ENCODE peak calls at places on chromosomes 13 and 19, in four cellular contexts. C, W, S and J are unnamed samples.

GRCh38 chr19:495440-496332 is 600 bp upstream of the MADCAM1 start:
- DNase-seq in C (peak; percentile 64), W (peak; percentile 33), S (no peak), J (peak; percentile 58)

GRCh38 chr13:95087746-95088305 is 213.4 kb downstream of the ABCC4 start:
- DNase-seq in C (no peak), W (peak; percentile 83), S (no peak), J (no peak)

GRCh38 chr13:91347996-91348905 is 764 bp downstream of the MIR17HG start:
- DNase-seq in C (peak; percentile 99), W (peak; percentile 23), S (peak; percentile 57), J (peak; percentile 55)

GRCh38 chr13:91400094-91400462 is 1.7 kb downstream of the GPC5 start:
- DNase-seq in C (no peak), W (no peak), S (no peak), J (no peak)

GRCh38 chr13:29523199-29523931 is 72.1 kb downstream of the SLC7A1 start:
- DNase-seq in C (no peak), W (peak; percentile 48), S (no peak), J (no peak)

GRCh38 chr19:45762870-45763631 is 6.0 kb downstream of the SIX5 start:
- DNase-seq in C (no peak), W (no peak), S (no peak), J (no peak)

GRCh38 chr13:112341446-112341845 is 34.7 kb upstream of the SPACA7 start:
- DNase-seq in C (no peak), W (no peak), S (no peak), J (no peak)

GRCh38 chr13:35744566-35745203 is 268.2 kb upstream of the MAB21L1 start:
- DNase-seq in C (no peak), W (no peak), S (no peak), J (peak; percentile 11)

GRCh38 chr19:7942981-7943443 is 454 bp downstream of the TIMM44 start:
- DNase-seq in C (no peak), W (no peak), S (no peak), J (no peak)

GRCh38 chr13:32650705-32651311 is 64.6 kb downstream of the PDS5B start:
- DNase-seq in C (peak; percentile 21), W (peak; percentile 77), S (peak; percentile 52), J (peak; percentile 67)

GRCh38 chr19:8611890-8612806 is 1.6 kb upstream of the ADAMTS10 start:
- DNase-seq in C (no peak), W (peak; percentile 31), S (peak; percentile 85), J (no peak)

GRCh38 chr19:33348301-33349010 is 25.1 kb upstream of the CEBPG start:
- DNase-seq in C (no peak), W (no peak), S (no peak), J (no peak)

GRCh38 chr13:28707629-28708427 is 10.9 kb downstream of the SLC46A3 start:
- DNase-seq in C (no peak), W (no peak), S (no peak), J (no peak)

GRCh38 chr19:48363500-48363809 is 285 bp downstream of the TMEM143 start:
- DNase-seq in C (no peak), W (no peak), S (peak; percentile 74), J (no peak)

GRCh38 chr19:28012361-28012760 is 1200.6 kb downstream of the UQCRFS1 start:
- DNase-seq in C (peak; percentile 18), W (no peak), S (no peak), J (no peak)

GRCh38 chr13:35157143-35157755 is 215.2 kb downstream of the NBEA start:
- DNase-seq in C (peak; percentile 4), W (peak; percentile 75), S (peak; percentile 26), J (peak; percentile 51)

GRCh38 chr13:107258599-107259187 is 690.8 kb upstream of the ARGLU1 start:
- DNase-seq in C (no peak), W (peak; percentile 46), S (no peak), J (no peak)

GRCh38 chr13:33375421-33375820 is 89.9 kb upstream of the STARD13 start:
- DNase-seq in C (no peak), W (no peak), S (no peak), J (no peak)

GRCh38 chr13:45584816-45585215 is 30.7 kb downstream of the ERICH6B start:
- DNase-seq in C (peak; percentile 10), W (no peak), S (no peak), J (peak; percentile 17)

GRCh38 chr13:71255633-71256032 is 611.4 kb downstream of the DACH1 start:
- DNase-seq in C (no peak), W (no peak), S (no peak), J (no peak)

GRCh38 chr19:805161-805561 is 7.9 kb downstream of the PTBP1 start:
- DNase-seq in C (peak; percentile 32), W (no peak), S (no peak), J (no peak)

GRCh38 chr19:38142176-38143035 is 81.6 kb downstream of the DPF1 start:
- DNase-seq in C (peak; percentile 75), W (peak; percentile 37), S (peak; percentile 52), J (peak; percentile 85)

GRCh38 chr13:27619093-27619705 is 1.1 kb downstream of the LNX2 start:
- DNase-seq in C (no peak), W (peak; percentile 51), S (no peak), J (no peak)

GRCh38 chr19:53908106-53908932 is 759 bp upstream of the CACNG7 start:
- DNase-seq in C (peak; percentile 61), W (peak; percentile 31), S (no peak), J (peak; percentile 68)

GRCh38 chr13:29758591-29759114 is 91.8 kb downstream of the UBL3 start:
- DNase-seq in C (no peak), W (no peak), S (no peak), J (no peak)

GRCh38 chr13:78595819-78596700 is 7.3 kb downstream of the POU4F1 start:
- DNase-seq in C (no peak), W (no peak), S (no peak), J (peak; percentile 43)

GRCh38 chr19:45150731-45151725 is 9.8 kb downstream of the NKPD1 start:
- DNase-seq in C (no peak), W (no peak), S (no peak), J (no peak)

GRCh38 chr19:35742121-35742724 is at the start of gene IGFLR1:
- DNase-seq in C (no peak), W (no peak), S (no peak), J (no peak)

GRCh38 chr13:28147489-28147888 is 9.1 kb downstream of the PAN3 start:
- DNase-seq in C (no peak), W (no peak), S (no peak), J (no peak)

GRCh38 chr13:102191951-102192461 is 209.8 kb downstream of the FGF14 start:
- DNase-seq in C (no peak), W (peak; percentile 4), S (no peak), J (peak; percentile 26)

GRCh38 chr19:19115954-19116353 is 22.3 kb downstream of the TMEM161A start:
- DNase-seq in C (peak; percentile 66), W (no peak), S (no peak), J (peak; percentile 58)

GRCh38 chr19:56765107-56765506 is 75.4 kb downstream of the PEG3 start:
- DNase-seq in C (no peak), W (no peak), S (peak; percentile 78), J (peak; percentile 24)

GRCh38 chr19:1027020-1027952 is 878 bp downstream of the CNN2 start:
- DNase-seq in C (no peak), W (peak; percentile 24), S (no peak), J (no peak)

GRCh38 chr13:76048675-76049396 is 412.7 kb downstream of the LMO7 start:
- DNase-seq in C (no peak), W (no peak), S (no peak), J (no peak)

GRCh38 chr19:3838661-3839060 is 30.2 kb downstream of the ZFR2 start:
- DNase-seq in C (no peak), W (no peak), S (no peak), J (no peak)

GRCh38 chr19:13952154-13953020 is at the start of gene DCAF15:
- DNase-seq in C (peak; percentile 100), W (peak; percentile 100), S (peak; percentile 99), J (peak; percentile 99)
- H3K4me3 ChIP-seq in C (peak within 1 kb of the TSS; percentile 98), W (peak within 1 kb of the TSS; percentile 83), S (peak within 1 kb of the TSS; percentile 89), J (peak within 1 kb of the TSS; percentile 78)

GRCh38 chr13:24668955-24669354 is 11.3 kb upstream of the ATP12A start:
- DNase-seq in C (no peak), W (no peak), S (no peak), J (no peak)

GRCh38 chr13:24670174-24670573 is 10.0 kb upstream of the ATP12A start:
- DNase-seq in C (no peak), W (no peak), S (no peak), J (no peak)

GRCh38 chr13:24671367-24672117 is 8.7 kb upstream of the ATP12A start:
- DNase-seq in C (peak; percentile 37), W (peak; percentile 51), S (peak; percentile 31), J (peak; percentile 28)

GRCh38 chr13:24672141-24673132 is 7.8 kb upstream of the ATP12A start:
- DNase-seq in C (no peak), W (no peak), S (no peak), J (no peak)

DNA sequence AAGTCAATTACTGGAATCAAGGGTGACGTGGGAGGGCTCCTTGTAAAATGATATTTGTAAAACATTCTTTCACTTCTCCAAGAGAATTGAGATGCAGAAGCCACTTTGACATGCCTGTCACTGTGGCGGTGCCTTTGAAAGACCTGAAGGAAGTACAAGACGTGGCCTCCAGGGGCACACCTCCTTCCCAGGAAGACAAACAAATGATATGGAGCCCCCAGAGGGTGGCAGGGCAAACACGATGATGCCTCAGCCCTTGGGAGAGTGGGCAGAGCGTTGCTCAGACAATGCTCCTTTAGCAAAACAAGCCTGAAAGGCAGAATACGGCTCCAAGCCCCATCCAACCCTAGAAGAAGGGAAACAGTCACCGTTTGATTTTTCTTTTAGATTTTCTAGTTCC is 9.3 kb upstream of the ATP12A start:
- DNase-seq in C (peak; percentile 18), W (no peak), S (no peak), J (no peak)
- TF ChIP-seq CTCF in C (peak; percentile 2), W (no peak), S (no peak), J (peak; percentile 11)

DNA sequence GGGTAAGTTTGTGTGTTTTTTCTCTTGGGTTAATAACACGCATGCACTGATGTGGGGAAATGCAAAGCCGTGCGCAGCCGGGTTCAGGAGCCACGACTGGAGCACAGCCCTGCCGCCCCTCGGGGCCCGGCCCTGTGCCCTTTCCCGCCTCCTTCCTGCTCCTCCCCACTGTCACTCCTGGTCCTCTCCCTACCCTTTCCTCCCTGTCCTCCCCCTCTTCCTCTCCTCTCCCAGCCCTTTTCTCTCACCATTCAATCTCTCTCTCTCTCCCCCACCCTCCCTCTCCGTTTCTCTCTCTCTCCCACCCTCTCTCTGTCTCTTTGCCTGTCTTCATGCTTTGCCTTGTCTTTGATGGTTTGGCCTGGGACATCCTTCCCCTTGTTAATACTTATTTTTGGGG is 27.2 kb downstream of the PLEKHJ1 start:
- DNase-seq in C (no peak), W (no peak), S (no peak), J (no peak)
- H3K4me3 ChIP-seq in C (no peak overlapping the region), W (no peak overlapping the region), S (no peak overlapping the region), J (no peak overlapping the region)

DNA sequence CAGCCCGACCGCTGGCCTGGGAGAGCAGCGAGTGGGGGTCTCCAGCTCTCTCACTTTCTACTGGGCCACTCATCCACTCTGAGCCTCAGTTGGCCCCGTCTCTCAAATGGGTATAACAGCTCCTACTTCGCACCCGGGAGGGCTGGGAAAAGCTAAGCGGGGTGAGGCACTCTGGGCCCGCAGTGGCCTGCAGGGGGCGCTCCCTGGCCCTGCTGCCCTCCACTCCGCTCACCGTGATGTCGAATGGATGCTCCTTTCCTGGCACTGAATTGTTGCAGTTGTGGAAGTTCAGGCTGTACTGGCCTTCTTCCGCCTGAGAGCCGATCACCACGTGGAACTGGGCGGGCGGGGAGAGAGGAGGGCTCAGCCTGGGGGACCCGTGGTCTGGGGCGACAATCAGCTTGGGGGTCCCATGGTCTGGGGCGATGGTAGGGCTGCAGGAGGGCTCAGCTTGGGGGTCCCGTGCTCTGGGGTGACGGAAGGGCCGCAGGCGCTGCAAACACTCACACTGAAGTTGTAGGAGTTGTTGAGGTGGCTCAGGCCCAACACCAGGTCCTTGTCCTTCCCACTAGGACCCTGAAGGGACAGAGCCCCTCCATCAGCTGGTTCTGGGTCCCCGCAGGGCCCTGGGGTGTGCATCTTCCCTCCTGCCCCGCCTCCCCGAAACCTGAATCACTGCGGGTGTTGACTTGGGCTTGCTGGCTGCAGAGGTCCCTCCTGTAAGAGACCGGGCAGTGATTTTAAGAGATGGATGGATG is 3.9 kb downstream of the GPR108 start:
- DNase-seq in C (peak; percentile 31), W (no peak), S (no peak), J (no peak)
- TF ChIP-seq CTCF in C (peak; percentile 77), W (no peak), S (peak; percentile 12), J (no peak)